ENCODE peak calls at places on chromosome 22, in eight cellular contexts. Y is colonic mucosa, F is RWPE2, E is NCI-H1436, U is adipocyte, V is HL-60, G is T-cell, T is EL. C is an unnamed sample.

GRCh38 chr22:39240841-39241631 is 3.7 kb downstream of the PDGFB start:
- DNase-seq in Y (peak; percentile 81), F (no peak), E (no peak), U (no peak), V (no peak), G (no peak), T (peak; percentile 13), C (no peak)

GRCh38 chr22:28710112-28710888 is 30.7 kb upstream of the TTC28 start:
- DNase-seq in Y (no peak), F (no peak), E (no peak), U (peak; percentile 91), V (no peak), G (no peak), T (peak; percentile 87), C (no peak)

GRCh38 chr22:28950567-28951411 is 67.4 kb downstream of the ZNRF3 start:
- DNase-seq in Y (no peak), F (no peak), E (no peak), U (no peak), V (no peak), G (no peak), T (no peak), C (no peak)

GRCh38 chr22:27323646-27324045 is 477.9 kb downstream of the MN1 start:
- DNase-seq in Y (no peak), F (no peak), E (no peak), U (no peak), V (no peak), G (no peak), T (no peak), C (no peak)

GRCh38 chr22:28822930-28823481 is 22.6 kb upstream of the XBP1 start:
- DNase-seq in Y (peak; percentile 73), F (no peak), E (peak; percentile 49), U (no peak), V (no peak), G (peak; percentile 46), T (no peak), C (peak; percentile 5)

GRCh38 chr22:49099496-49100124 is 728.1 kb downstream of the BRD1 start:
- DNase-seq in Y (no peak), F (peak; percentile 49), E (no peak), U (no peak), V (no peak), G (no peak), T (no peak), C (no peak)

GRCh38 chr22:45351956-45352355 is 42.2 kb downstream of the FAM118A start:
- DNase-seq in Y (no peak), F (no peak), E (no peak), U (no peak), V (no peak), G (no peak), T (no peak), C (no peak)

GRCh38 chr22:21686193-21686608 is 20.4 kb downstream of the PPIL2 start:
- DNase-seq in Y (no peak), F (no peak), E (no peak), U (no peak), V (no peak), G (no peak), T (no peak), C (no peak)

GRCh38 chr22:50010676-50011446 is 1.7 kb downstream of the IL17REL start:
- DNase-seq in Y (no peak), F (no peak), E (no peak), U (no peak), V (no peak), G (peak; percentile 49), T (no peak), C (peak; percentile 60)

GRCh38 chr22:28279888-28280287 is 360.8 kb upstream of the PITPNB start:
- DNase-seq in Y (no peak), F (no peak), E (no peak), U (peak; percentile 75), V (no peak), G (no peak), T (no peak), C (no peak)

GRCh38 chr22:19495562-19496323 is 16.0 kb downstream of the CDC45 start:
- DNase-seq in Y (no peak), F (no peak), E (no peak), U (peak; percentile 25), V (no peak), G (no peak), T (no peak), C (no peak)

GRCh38 chr22:32660292-32660691 is 141.2 kb upstream of the TIMP3 start:
- DNase-seq in Y (peak; percentile 74), F (no peak), E (peak; percentile 29), U (peak; percentile 85), V (peak; percentile 46), G (no peak), T (peak; percentile 76), C (peak; percentile 39)

GRCh38 chr22:19631899-19632670 is 82.2 kb upstream of the SEPTIN5 start:
- DNase-seq in Y (no peak), F (no peak), E (peak; percentile 43), U (peak; percentile 62), V (peak; percentile 24), G (no peak), T (peak; percentile 55), C (no peak)

GRCh38 chr22:39150848-39151215 is 1.6 kb downstream of the CBX7 start:
- DNase-seq in Y (no peak), F (no peak), E (no peak), U (no peak), V (no peak), G (no peak), T (no peak), C (no peak)

GRCh38 chr22:17744430-17744829 is 29.8 kb downstream of the BID start:
- DNase-seq in Y (no peak), F (no peak), E (no peak), U (no peak), V (no peak), G (no peak), T (no peak), C (no peak)

GRCh38 chr22:20021196-20022181 is 579 bp downstream of the TANGO2 start:
- DNase-seq in Y (peak; percentile 47), F (peak; percentile 62), E (no peak), U (peak; percentile 59), V (peak; percentile 43), G (no peak), T (peak; percentile 45), C (peak; percentile 26)

GRCh38 chr22:21972293-21972779 is 10.3 kb downstream of the TOP3B start:
- DNase-seq in Y (peak; percentile 45), F (no peak), E (no peak), U (peak; percentile 57), V (no peak), G (no peak), T (peak; percentile 23), C (peak; percentile 31)

GRCh38 chr22:50530280-50530856 is 556 bp upstream of the TYMP start:
- DNase-seq in Y (peak; percentile 89), F (peak; percentile 83), E (no peak), U (peak; percentile 73), V (peak; percentile 87), G (no peak), T (peak; percentile 85), C (no peak)

GRCh38 chr22:30180616-30181015 is 65.9 kb downstream of the LIF start:
- DNase-seq in Y (no peak), F (no peak), E (no peak), U (no peak), V (no peak), G (no peak), T (no peak), C (no peak)

GRCh38 chr22:48687606-48688005 is 1140.1 kb downstream of the BRD1 start:
- DNase-seq in Y (no peak), F (no peak), E (no peak), U (no peak), V (no peak), G (no peak), T (no peak), C (no peak)

GRCh38 chr22:32748509-32748908 is 53.0 kb upstream of the TIMP3 start:
- DNase-seq in Y (no peak), F (no peak), E (no peak), U (no peak), V (no peak), G (no peak), T (no peak), C (no peak)

GRCh38 chr22:17106785-17107546 is 14.2 kb downstream of the TMEM121B start:
- DNase-seq in Y (no peak), F (no peak), E (no peak), U (no peak), V (peak; percentile 98), G (no peak), T (no peak), C (no peak)

GRCh38 chr22:22884888-22885840 is 2.5 kb upstream of the IGLL5 start:
- DNase-seq in Y (no peak), F (no peak), E (no peak), U (no peak), V (no peak), G (no peak), T (no peak), C (no peak)

GRCh38 chr22:17172172-17172833 is 13.2 kb upstream of the HDHD5 start:
- DNase-seq in Y (no peak), F (no peak), E (no peak), U (no peak), V (no peak), G (no peak), T (no peak), C (no peak)

GRCh38 chr22:23938328-23939016 is 22.5 kb downstream of the GSTT2B start:
- DNase-seq in Y (no peak), F (no peak), E (no peak), U (no peak), V (no peak), G (no peak), T (no peak), C (no peak)

GRCh38 chr22:41596776-41597634 is 7.4 kb upstream of the PMM1 start:
- DNase-seq in Y (peak; percentile 57), F (no peak), E (peak; percentile 32), U (peak; percentile 76), V (peak; percentile 30), G (no peak), T (peak; percentile 54), C (no peak)

GRCh38 chr22:35306350-35306967 is 6.8 kb downstream of the TOM1 start:
- DNase-seq in Y (no peak), F (no peak), E (no peak), U (no peak), V (no peak), G (no peak), T (no peak), C (no peak)

GRCh38 chr22:44638966-44639739 is 62.9 kb upstream of the PRR5 start:
- DNase-seq in Y (no peak), F (no peak), E (no peak), U (peak; percentile 74), V (no peak), G (no peak), T (peak; percentile 9), C (no peak)

GRCh38 chr22:36587289-36588154 is 58.6 kb upstream of the EIF3D start:
- DNase-seq in Y (no peak), F (no peak), E (no peak), U (peak; percentile 54), V (no peak), G (no peak), T (peak; percentile 77), C (no peak)

GRCh38 chr22:24026733-24027132 is 15.6 kb downstream of the CABIN1 start:
- DNase-seq in Y (no peak), F (no peak), E (no peak), U (no peak), V (no peak), G (no peak), T (no peak), C (no peak)

C was measured in effector CD8-positive, alpha-beta T cell.